ENCODE peak calls at places on chromosomes 7 and 10, in seven cellular contexts. One of them, this sample, is unnamed.

GRCh38 chr10:70271996-70272924 is 11.5 kb downstream of the NPFFR1 start:
- DNase-seq in H1: no peak
- DNase-seq in K562: no peak
- DNase-seq in HepG2: no peak
- DNase-seq in HCT116: no peak
- DNase-seq in SK-N-SH: no peak
- DNase-seq in GM12878: no peak
- DNase-seq in this sample: no peak

GRCh38 chr7:144649120-144649519 is 186.7 kb downstream of the TPK1 start:
- DNase-seq in H1: no peak
- DNase-seq in K562: no peak
- DNase-seq in HepG2: no peak
- DNase-seq in HCT116: no peak
- DNase-seq in SK-N-SH: no peak
- DNase-seq in GM12878: no peak
- DNase-seq in this sample: no peak

GRCh38 chr7:71835056-71835455 is 577.1 kb downstream of the CALN1 start:
- DNase-seq in H1: no peak
- DNase-seq in K562: no peak
- DNase-seq in HepG2: no peak
- DNase-seq in HCT116: no peak
- DNase-seq in SK-N-SH: no peak
- DNase-seq in GM12878: no peak
- DNase-seq in this sample: no peak

GRCh38 chr7:108650487-108650886 is 80.8 kb downstream of the DNAJB9 start:
- DNase-seq in H1: no peak
- DNase-seq in K562: no peak
- DNase-seq in HepG2: no peak
- DNase-seq in HCT116: no peak
- DNase-seq in SK-N-SH: no peak
- DNase-seq in GM12878: no peak
- DNase-seq in this sample: peak

GRCh38 chr10:117900280-117900679 is 146.5 kb downstream of the RAB11FIP2 start:
- DNase-seq in H1: no peak
- DNase-seq in K562: no peak
- DNase-seq in HepG2: no peak
- DNase-seq in HCT116: no peak
- DNase-seq in SK-N-SH: peak
- DNase-seq in GM12878: no peak
- DNase-seq in this sample: no peak

GRCh38 chr10:5622586-5622985 is 43.8 kb downstream of the ASB13 start:
- DNase-seq in H1: no peak
- DNase-seq in K562: no peak
- DNase-seq in HepG2: no peak
- DNase-seq in HCT116: no peak
- DNase-seq in SK-N-SH: no peak
- DNase-seq in GM12878: no peak
- DNase-seq in this sample: no peak

GRCh38 chr7:2010551-2011265 is 222.0 kb downstream of the MAD1L1 start:
- DNase-seq in H1: no peak
- DNase-seq in K562: no peak
- DNase-seq in HepG2: no peak
- DNase-seq in HCT116: no peak
- DNase-seq in SK-N-SH: peak
- DNase-seq in GM12878: no peak
- DNase-seq in this sample: no peak

GRCh38 chr10:102814456-102814871 is 22.7 kb downstream of the CYP17A1 start:
- DNase-seq in H1: no peak
- DNase-seq in K562: peak
- DNase-seq in HepG2: peak
- DNase-seq in HCT116: no peak
- DNase-seq in SK-N-SH: no peak
- DNase-seq in GM12878: no peak
- DNase-seq in this sample: no peak

GRCh38 chr10:122154733-122155366 is 116.2 kb upstream of the BTBD16 start:
- DNase-seq in H1: no peak
- DNase-seq in K562: peak
- DNase-seq in HepG2: no peak
- DNase-seq in HCT116: no peak
- DNase-seq in SK-N-SH: no peak
- DNase-seq in GM12878: no peak
- DNase-seq in this sample: peak

GRCh38 chr10:97321807-97322195 is 2.7 kb downstream of the FRAT1 start:
- DNase-seq in H1: no peak
- DNase-seq in K562: no peak
- DNase-seq in HepG2: no peak
- DNase-seq in HCT116: no peak
- DNase-seq in SK-N-SH: no peak
- DNase-seq in GM12878: no peak
- DNase-seq in this sample: no peak

GRCh38 chr7:129376076-129376777 is 58.0 kb upstream of the STRIP2 start:
- DNase-seq in H1: no peak
- DNase-seq in K562: peak
- DNase-seq in HepG2: peak
- DNase-seq in HCT116: peak
- DNase-seq in SK-N-SH: peak
- DNase-seq in GM12878: no peak
- DNase-seq in this sample: peak

GRCh38 chr7:127918130-127918529 is 113.1 kb downstream of the LRRC4 start:
- DNase-seq in H1: no peak
- DNase-seq in K562: no peak
- DNase-seq in HepG2: no peak
- DNase-seq in HCT116: no peak
- DNase-seq in SK-N-SH: no peak
- DNase-seq in GM12878: no peak
- DNase-seq in this sample: no peak

GRCh38 chr10:79249156-79250121 is 97.8 kb upstream of the PPIF start:
- DNase-seq in H1: no peak
- DNase-seq in K562: no peak
- DNase-seq in HepG2: no peak
- DNase-seq in HCT116: no peak
- DNase-seq in SK-N-SH: no peak
- DNase-seq in GM12878: peak
- DNase-seq in this sample: no peak

GRCh38 chr10:46028584-46029570 is 1.5 kb downstream of the NCOA4 start:
- DNase-seq in H1: no peak
- DNase-seq in K562: no peak
- DNase-seq in HepG2: peak
- DNase-seq in HCT116: peak
- DNase-seq in SK-N-SH: peak
- DNase-seq in GM12878: no peak
- DNase-seq in this sample: peak

GRCh38 chr7:92916751-92917369 is 80.5 kb upstream of the CDK6 start:
- DNase-seq in H1: no peak
- DNase-seq in K562: no peak
- DNase-seq in HepG2: peak
- DNase-seq in HCT116: peak
- DNase-seq in SK-N-SH: peak
- DNase-seq in GM12878: no peak
- DNase-seq in this sample: peak

GRCh38 chr10:10591682-10592412 is 425.8 kb upstream of the CELF2 start:
- DNase-seq in H1: no peak
- DNase-seq in K562: no peak
- DNase-seq in HepG2: no peak
- DNase-seq in HCT116: no peak
- DNase-seq in SK-N-SH: no peak
- DNase-seq in GM12878: no peak
- DNase-seq in this sample: no peak

GRCh38 chr7:50943482-50943881 is 160.8 kb upstream of the GRB10 start:
- DNase-seq in H1: no peak
- DNase-seq in K562: no peak
- DNase-seq in HepG2: no peak
- DNase-seq in HCT116: no peak
- DNase-seq in SK-N-SH: no peak
- DNase-seq in GM12878: no peak
- DNase-seq in this sample: no peak

GRCh38 chr7:50939026-50939425 is 156.3 kb upstream of the GRB10 start:
- DNase-seq in H1: no peak
- DNase-seq in K562: no peak
- DNase-seq in HepG2: no peak
- DNase-seq in HCT116: no peak
- DNase-seq in SK-N-SH: no peak
- DNase-seq in GM12878: no peak
- DNase-seq in this sample: no peak

GRCh38 chr7:50941525-50941924 is 158.8 kb upstream of the GRB10 start:
- DNase-seq in H1: no peak
- DNase-seq in K562: no peak
- DNase-seq in HepG2: no peak
- DNase-seq in HCT116: no peak
- DNase-seq in SK-N-SH: no peak
- DNase-seq in GM12878: no peak
- DNase-seq in this sample: no peak

GRCh38 chr7:50940621-50941020 is 157.9 kb upstream of the GRB10 start:
- DNase-seq in H1: no peak
- DNase-seq in K562: no peak
- DNase-seq in HepG2: no peak
- DNase-seq in HCT116: no peak
- DNase-seq in SK-N-SH: no peak
- DNase-seq in GM12878: no peak
- DNase-seq in this sample: no peak

GRCh38 chr7:50937727-50938126 is 155.0 kb upstream of the GRB10 start:
- DNase-seq in H1: no peak
- DNase-seq in K562: no peak
- DNase-seq in HepG2: no peak
- DNase-seq in HCT116: no peak
- DNase-seq in SK-N-SH: no peak
- DNase-seq in GM12878: no peak
- DNase-seq in this sample: no peak
- TF ChIP-seq JUND in H1: no peak
- TF ChIP-seq JUND in K562: no peak
- TF ChIP-seq JUND in HepG2: no peak
- TF ChIP-seq JUND in HCT116: no peak
- TF ChIP-seq JUND in SK-N-SH: no peak
- TF ChIP-seq JUND in GM12878: no peak
- TF ChIP-seq JUND in this sample: no peak

DNA sequence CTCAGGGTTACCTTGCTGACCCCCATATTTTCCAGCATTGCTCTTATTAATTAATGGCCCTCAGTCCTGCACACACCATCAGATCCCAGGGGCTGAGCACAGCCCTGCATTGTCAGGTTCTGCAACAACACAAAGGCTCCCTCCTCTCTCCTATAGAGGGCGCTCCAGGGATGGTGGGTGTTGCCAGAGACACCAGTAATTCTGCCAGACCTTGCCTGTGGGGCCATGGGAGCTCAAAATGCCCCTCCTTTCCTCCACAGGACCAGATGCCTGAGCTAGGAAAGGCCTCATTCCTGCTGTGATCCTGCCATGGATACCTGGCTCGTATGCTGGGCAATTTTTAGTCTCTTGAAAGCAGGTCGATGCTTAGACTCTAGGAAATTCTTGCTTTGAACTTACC is 42.8 kb upstream of the PRSS58 start:
- DNase-seq in H1: peak
- DNase-seq in K562: peak
- DNase-seq in HepG2: no peak
- DNase-seq in HCT116: peak
- DNase-seq in SK-N-SH: peak
- DNase-seq in GM12878: no peak
- DNase-seq in this sample: peak
- TF ChIP-seq JUND in H1: no peak
- TF ChIP-seq JUND in K562: no peak
- TF ChIP-seq JUND in HepG2: no peak
- TF ChIP-seq JUND in HCT116: no peak
- TF ChIP-seq JUND in SK-N-SH: no peak
- TF ChIP-seq JUND in GM12878: no peak
- TF ChIP-seq JUND in this sample: no peak

DNA sequence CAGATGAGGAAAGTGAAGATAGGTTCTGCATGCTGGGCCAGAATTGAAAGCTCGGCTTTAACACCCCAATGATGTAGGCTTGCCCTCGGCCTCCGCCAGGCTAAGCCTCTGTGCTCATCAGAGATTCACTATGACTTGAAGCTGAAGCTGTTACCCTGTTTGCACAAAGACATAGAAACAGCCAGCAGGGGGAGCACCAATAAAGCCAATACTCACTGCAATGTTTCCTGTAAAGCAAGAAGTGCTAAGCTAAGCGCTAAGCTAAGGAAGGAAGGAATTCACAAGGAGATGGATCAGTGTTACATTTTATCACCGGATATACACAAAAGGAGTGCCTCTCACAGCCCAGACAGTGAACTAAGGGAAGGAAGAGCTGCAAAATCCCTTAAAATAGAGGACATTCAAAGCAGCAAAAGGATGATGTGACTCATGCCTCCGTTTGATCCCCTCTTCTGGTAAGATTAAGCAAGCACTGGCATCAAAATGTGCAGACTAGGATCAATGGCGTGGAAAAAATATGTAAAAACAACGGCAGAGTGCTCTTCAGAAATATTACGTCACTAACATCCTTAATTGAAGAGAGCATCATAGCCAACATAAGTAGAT is 153.8 kb downstream of the COBL start:
- DNase-seq in H1: peak
- DNase-seq in K562: peak
- DNase-seq in HepG2: peak
- DNase-seq in HCT116: peak
- DNase-seq in SK-N-SH: peak
- DNase-seq in GM12878: peak
- DNase-seq in this sample: peak
- TF ChIP-seq JUND in H1: no peak
- TF ChIP-seq JUND in K562: no peak
- TF ChIP-seq JUND in HepG2: no peak
- TF ChIP-seq JUND in HCT116: peak
- TF ChIP-seq JUND in SK-N-SH: no peak
- TF ChIP-seq JUND in GM12878: no peak
- TF ChIP-seq JUND in this sample: no peak

GRCh38 chr10:83607959-83608745 is 531.2 kb upstream of the GHITM start:
- DNase-seq in H1: no peak
- DNase-seq in K562: no peak
- DNase-seq in HepG2: no peak
- DNase-seq in HCT116: no peak
- DNase-seq in SK-N-SH: no peak
- DNase-seq in GM12878: no peak
- DNase-seq in this sample: no peak

GRCh38 chr10:83605783-83606182 is 533.5 kb upstream of the GHITM start:
- DNase-seq in H1: no peak
- DNase-seq in K562: no peak
- DNase-seq in HepG2: no peak
- DNase-seq in HCT116: no peak
- DNase-seq in SK-N-SH: no peak
- DNase-seq in GM12878: no peak
- DNase-seq in this sample: no peak

GRCh38 chr10:83612050-83612449 is 527.3 kb upstream of the GHITM start:
- DNase-seq in H1: no peak
- DNase-seq in K562: no peak
- DNase-seq in HepG2: no peak
- DNase-seq in HCT116: no peak
- DNase-seq in SK-N-SH: no peak
- DNase-seq in GM12878: no peak
- DNase-seq in this sample: no peak

GRCh38 chr10:83603708-83604107 is 535.6 kb upstream of the GHITM start:
- DNase-seq in H1: no peak
- DNase-seq in K562: no peak
- DNase-seq in HepG2: no peak
- DNase-seq in HCT116: no peak
- DNase-seq in SK-N-SH: no peak
- DNase-seq in GM12878: peak
- DNase-seq in this sample: no peak

DNA sequence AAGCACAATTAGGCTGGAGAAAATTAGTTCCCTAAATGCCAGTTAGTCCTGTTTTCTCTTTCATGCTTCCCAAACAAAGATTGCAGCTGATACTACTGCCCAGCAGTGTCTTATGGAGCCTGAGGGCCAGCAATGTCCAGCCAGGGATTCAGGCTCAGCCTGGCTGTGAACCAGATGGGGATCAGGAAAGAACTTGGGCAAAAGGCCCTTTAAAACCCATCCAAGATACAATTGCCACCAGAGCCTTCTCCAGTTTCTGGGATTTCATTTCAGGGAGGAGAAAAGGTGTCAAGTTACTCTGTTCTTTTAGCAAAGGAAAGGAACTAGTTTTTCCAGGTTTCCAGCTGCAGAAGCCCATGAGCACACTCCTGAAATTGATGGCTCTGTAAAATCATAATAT is 533.0 kb upstream of the GHITM start:
- DNase-seq in H1: peak
- DNase-seq in K562: no peak
- DNase-seq in HepG2: no peak
- DNase-seq in HCT116: no peak
- DNase-seq in SK-N-SH: peak
- DNase-seq in GM12878: no peak
- DNase-seq in this sample: peak
- TF ChIP-seq JUND in H1: no peak
- TF ChIP-seq JUND in K562: no peak
- TF ChIP-seq JUND in HepG2: no peak
- TF ChIP-seq JUND in HCT116: no peak
- TF ChIP-seq JUND in SK-N-SH: no peak
- TF ChIP-seq JUND in GM12878: no peak
- TF ChIP-seq JUND in this sample: no peak